ENCODE peak calls at places on chromosome 3, in nine cellular contexts. W is SK-N-SH; L is natural killer cell; V is activated CD8-positive, alpha-beta memory T cell treated with anti-CD3 and anti-CD28 coated beads, Interleukin-2, amount 50 U/mL, for 48 hours; U is foreskin fibroblast; Y is NCI-H1436; T is stimulated activated CD8-positive, alpha-beta memory T cell treated with anti-CD3 and anti-CD28 coated beads, Interleukin-15, amount 100 ng/mL, for 24 hours; N is left ventricle myocardium superior; X is ovary. E is an unnamed sample.
A peak's percentile ranks its signal among the peaks of the same experiment; 100 is the strongest.

GRCh38 chr3:194104041-194104751 is 31.8 kb upstream of the HES1 start:
- DNase-seq in W (peak; percentile 90), L (no peak), V (no peak), U (no peak), Y (peak; percentile 62), T (no peak), N (no peak), X (no peak), E (no peak)

GRCh38 chr3:124826703-124827102 is 60.5 kb downstream of the ITGB5 start:
- DNase-seq in W (no peak), L (no peak), V (no peak), U (peak; percentile 75), Y (no peak), T (no peak), N (no peak), X (no peak), E (no peak)

GRCh38 chr3:46482632-46483311 is 15.0 kb upstream of the RTP3 start:
- DNase-seq in W (no peak), L (no peak), V (no peak), U (no peak), Y (no peak), T (no peak), N (no peak), X (no peak), E (no peak)

GRCh38 chr3:48423883-48424695 is 5.8 kb downstream of the PLXNB1 start:
- DNase-seq in W (peak; percentile 32), L (no peak), V (no peak), U (no peak), Y (no peak), T (no peak), N (no peak), X (no peak), E (no peak)

GRCh38 chr3:100158877-100159563 is 44.7 kb upstream of the FILIP1L start:
- DNase-seq in W (peak; percentile 74), L (no peak), V (no peak), U (no peak), Y (no peak), T (no peak), N (no peak), X (no peak), E (no peak)

GRCh38 chr3:15051531-15051930 is 13.6 kb downstream of the MRPS25 start:
- DNase-seq in W (peak; percentile 75), L (peak; percentile 23), V (peak; percentile 70), U (no peak), Y (no peak), T (no peak), N (no peak), X (no peak), E (peak; percentile 19)

GRCh38 chr3:134348524-134348923 is 25.7 kb downstream of the AMOTL2 start:
- DNase-seq in W (no peak), L (no peak), V (no peak), U (peak; percentile 81), Y (no peak), T (no peak), N (peak; percentile 65), X (no peak), E (no peak)

GRCh38 chr3:4656646-4657318 is 163.6 kb downstream of the ITPR1 start:
- DNase-seq in W (no peak), L (no peak), V (no peak), U (no peak), Y (no peak), T (no peak), N (no peak), X (no peak), E (no peak)

GRCh38 chr3:114219741-114220140 is 17.6 kb downstream of the ZNF80 start:
- DNase-seq in W (no peak), L (no peak), V (no peak), U (no peak), Y (no peak), T (no peak), N (no peak), X (no peak), E (no peak)

GRCh38 chr3:59698091-59698490 is 648.3 kb upstream of the CFAP20DC start:
- DNase-seq in W (peak; percentile 9), L (no peak), V (no peak), U (no peak), Y (no peak), T (no peak), N (no peak), X (no peak), E (no peak)

GRCh38 chr3:47098910-47099309 is 65.0 kb downstream of the SETD2 start:
- DNase-seq in W (peak; percentile 17), L (no peak), V (no peak), U (no peak), Y (no peak), T (no peak), N (no peak), X (no peak), E (no peak)

GRCh38 chr3:20652249-20652648 is 466.2 kb upstream of the SGO1 start:
- DNase-seq in W (peak; percentile 61), L (no peak), V (no peak), U (no peak), Y (no peak), T (no peak), N (no peak), X (no peak), E (no peak)

E was measured in Caki2.